ENCODE peak calls at places on chromosomes 13 and 19, in eight cellular contexts. One of them, this sample, is unnamed.

GRCh38 chr13:40401911-40402776 is 264.3 kb downstream of the FOXO1 start:
- DNase-seq in endothelial cell of umbilical vein: peak
- DNase-seq in stomach: peak
- DNase-seq in testis: peak
- DNase-seq in ovary: peak
- DNase-seq in A549: peak
- DNase-seq in gastrocnemius medialis: peak
- DNase-seq in uterus: peak
- DNase-seq in this sample: peak

GRCh38 chr13:67225252-67226159 is 4.6 kb downstream of the PCDH9 start:
- DNase-seq in endothelial cell of umbilical vein: no peak
- DNase-seq in stomach: no peak
- DNase-seq in testis: no peak
- DNase-seq in ovary: no peak
- DNase-seq in A549: no peak
- DNase-seq in gastrocnemius medialis: no peak
- DNase-seq in uterus: no peak
- DNase-seq in this sample: no peak

GRCh38 chr13:97306646-97307045 is 84.5 kb downstream of the MBNL2 start:
- DNase-seq in endothelial cell of umbilical vein: no peak
- DNase-seq in stomach: no peak
- DNase-seq in testis: no peak
- DNase-seq in ovary: no peak
- DNase-seq in A549: no peak
- DNase-seq in gastrocnemius medialis: no peak
- DNase-seq in uterus: no peak
- DNase-seq in this sample: no peak

GRCh38 chr13:110301606-110302131 is 5.3 kb downstream of the COL4A1 start:
- DNase-seq in endothelial cell of umbilical vein: no peak
- DNase-seq in stomach: no peak
- DNase-seq in testis: no peak
- DNase-seq in ovary: no peak
- DNase-seq in A549: no peak
- DNase-seq in gastrocnemius medialis: no peak
- DNase-seq in uterus: peak
- DNase-seq in this sample: no peak

GRCh38 chr13:84574851-84575250 is 692.6 kb upstream of the SLITRK1 start:
- DNase-seq in endothelial cell of umbilical vein: no peak
- DNase-seq in stomach: no peak
- DNase-seq in testis: no peak
- DNase-seq in ovary: no peak
- DNase-seq in A549: no peak
- DNase-seq in gastrocnemius medialis: no peak
- DNase-seq in uterus: no peak
- DNase-seq in this sample: no peak

GRCh38 chr13:37833411-37833810 is 36.2 kb downstream of the TRPC4 start:
- DNase-seq in endothelial cell of umbilical vein: no peak
- DNase-seq in stomach: no peak
- DNase-seq in testis: no peak
- DNase-seq in ovary: no peak
- DNase-seq in A549: no peak
- DNase-seq in gastrocnemius medialis: no peak
- DNase-seq in uterus: no peak
- DNase-seq in this sample: no peak

GRCh38 chr19:21396121-21396520 is 812 bp upstream of the ZNF493 start:
- DNase-seq in endothelial cell of umbilical vein: no peak
- DNase-seq in stomach: no peak
- DNase-seq in testis: no peak
- DNase-seq in ovary: no peak
- DNase-seq in A549: no peak
- DNase-seq in gastrocnemius medialis: no peak
- DNase-seq in uterus: no peak
- DNase-seq in this sample: no peak

GRCh38 chr13:36912369-36912768 is 7.7 kb downstream of the SMAD9 start:
- DNase-seq in endothelial cell of umbilical vein: no peak
- DNase-seq in stomach: no peak
- DNase-seq in testis: no peak
- DNase-seq in ovary: no peak
- DNase-seq in A549: no peak
- DNase-seq in gastrocnemius medialis: no peak
- DNase-seq in uterus: no peak
- DNase-seq in this sample: no peak

GRCh38 chr19:55697069-55697440 is 22.0 kb downstream of the EPN1 start:
- DNase-seq in endothelial cell of umbilical vein: no peak
- DNase-seq in stomach: no peak
- DNase-seq in testis: no peak
- DNase-seq in ovary: no peak
- DNase-seq in A549: no peak
- DNase-seq in gastrocnemius medialis: no peak
- DNase-seq in uterus: no peak
- DNase-seq in this sample: no peak

GRCh38 chr19:40525234-40526051 is 51.2 kb upstream of the SHKBP1 start:
- DNase-seq in endothelial cell of umbilical vein: no peak
- DNase-seq in stomach: no peak
- DNase-seq in testis: no peak
- DNase-seq in ovary: no peak
- DNase-seq in A549: no peak
- DNase-seq in gastrocnemius medialis: no peak
- DNase-seq in uterus: no peak
- DNase-seq in this sample: no peak

GRCh38 chr13:106096661-106097092 is 438.8 kb downstream of the EFNB2 start:
- DNase-seq in endothelial cell of umbilical vein: peak
- DNase-seq in stomach: no peak
- DNase-seq in testis: no peak
- DNase-seq in ovary: no peak
- DNase-seq in A549: peak
- DNase-seq in gastrocnemius medialis: no peak
- DNase-seq in uterus: no peak
- DNase-seq in this sample: no peak

DNA sequence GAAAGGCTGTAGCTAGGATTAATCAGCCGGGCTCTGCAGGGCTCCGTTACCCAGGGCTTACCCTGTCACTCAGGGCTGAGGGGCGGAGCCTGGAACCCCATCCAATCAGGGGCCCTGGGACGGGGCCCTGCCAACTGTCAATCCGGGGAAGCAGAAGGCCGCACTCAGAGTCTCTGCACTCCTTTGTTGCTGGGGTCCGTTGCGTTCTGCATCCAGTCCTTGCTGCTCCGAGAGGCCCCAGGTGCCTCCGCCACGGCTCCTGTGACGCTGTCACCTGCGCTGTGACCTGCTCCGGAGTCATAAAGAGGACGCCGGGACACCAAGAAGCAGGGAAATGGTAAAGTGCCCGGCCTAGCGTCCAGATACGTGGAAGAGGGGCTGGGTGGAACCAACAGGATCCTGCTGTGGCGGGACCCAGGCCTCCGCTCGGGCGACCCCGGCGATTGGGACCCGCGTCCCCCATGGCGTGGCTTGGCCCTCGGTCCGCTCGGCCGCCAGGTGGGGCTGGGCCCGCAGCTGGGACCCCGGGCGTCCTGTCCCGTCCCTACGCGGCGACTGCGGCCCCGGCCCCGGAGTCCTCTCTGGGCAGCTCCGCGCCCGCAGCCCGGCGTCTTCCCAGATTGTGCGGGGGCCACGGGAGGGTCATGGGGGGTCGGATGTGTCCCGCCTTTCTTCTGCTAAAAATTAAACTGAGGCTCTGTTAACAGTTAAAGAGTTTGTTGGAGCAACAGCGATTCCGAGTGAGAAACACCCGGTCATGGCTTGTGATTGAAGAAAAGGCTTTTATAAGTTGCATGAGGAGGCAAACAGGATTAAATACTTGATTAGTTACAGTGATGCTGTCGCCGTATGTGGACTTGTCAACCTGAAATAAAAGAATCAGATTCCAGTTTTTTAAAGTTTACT is at the start of gene ZNF491:
- DNase-seq in endothelial cell of umbilical vein: peak
- DNase-seq in stomach: peak
- DNase-seq in testis: peak
- DNase-seq in ovary: peak
- DNase-seq in A549: no peak
- DNase-seq in gastrocnemius medialis: peak
- DNase-seq in uterus: peak
- DNase-seq in this sample: peak
- TF ChIP-seq POLR2A in endothelial cell of umbilical vein: peak
- TF ChIP-seq POLR2A in stomach: no peak
- TF ChIP-seq POLR2A in testis: no peak
- TF ChIP-seq POLR2A in ovary: no peak
- TF ChIP-seq POLR2A in A549: no peak
- TF ChIP-seq POLR2A in gastrocnemius medialis: peak
- TF ChIP-seq POLR2A in uterus: peak
- TF ChIP-seq POLR2A in this sample: peak

GRCh38 chr19:10252707-10253106 is 693 bp downstream of the MRPL4 start:
- DNase-seq in endothelial cell of umbilical vein: no peak
- DNase-seq in stomach: no peak
- DNase-seq in testis: no peak
- DNase-seq in ovary: no peak
- DNase-seq in A549: no peak
- DNase-seq in gastrocnemius medialis: no peak
- DNase-seq in uterus: no peak
- DNase-seq in this sample: no peak

GRCh38 chr19:10254244-10254643 is 2.2 kb downstream of the MRPL4 start:
- DNase-seq in endothelial cell of umbilical vein: no peak
- DNase-seq in stomach: no peak
- DNase-seq in testis: no peak
- DNase-seq in ovary: no peak
- DNase-seq in A549: no peak
- DNase-seq in gastrocnemius medialis: no peak
- DNase-seq in uterus: no peak
- DNase-seq in this sample: no peak

GRCh38 chr19:10255358-10255757 is 3.3 kb downstream of the MRPL4 start:
- DNase-seq in endothelial cell of umbilical vein: no peak
- DNase-seq in stomach: no peak
- DNase-seq in testis: no peak
- DNase-seq in ovary: no peak
- DNase-seq in A549: no peak
- DNase-seq in gastrocnemius medialis: no peak
- DNase-seq in uterus: no peak
- DNase-seq in this sample: no peak

GRCh38 chr19:10256551-10256950 is 4.5 kb downstream of the MRPL4 start:
- DNase-seq in endothelial cell of umbilical vein: no peak
- DNase-seq in stomach: no peak
- DNase-seq in testis: no peak
- DNase-seq in ovary: no peak
- DNase-seq in A549: no peak
- DNase-seq in gastrocnemius medialis: no peak
- DNase-seq in uterus: no peak
- DNase-seq in this sample: no peak

DNA sequence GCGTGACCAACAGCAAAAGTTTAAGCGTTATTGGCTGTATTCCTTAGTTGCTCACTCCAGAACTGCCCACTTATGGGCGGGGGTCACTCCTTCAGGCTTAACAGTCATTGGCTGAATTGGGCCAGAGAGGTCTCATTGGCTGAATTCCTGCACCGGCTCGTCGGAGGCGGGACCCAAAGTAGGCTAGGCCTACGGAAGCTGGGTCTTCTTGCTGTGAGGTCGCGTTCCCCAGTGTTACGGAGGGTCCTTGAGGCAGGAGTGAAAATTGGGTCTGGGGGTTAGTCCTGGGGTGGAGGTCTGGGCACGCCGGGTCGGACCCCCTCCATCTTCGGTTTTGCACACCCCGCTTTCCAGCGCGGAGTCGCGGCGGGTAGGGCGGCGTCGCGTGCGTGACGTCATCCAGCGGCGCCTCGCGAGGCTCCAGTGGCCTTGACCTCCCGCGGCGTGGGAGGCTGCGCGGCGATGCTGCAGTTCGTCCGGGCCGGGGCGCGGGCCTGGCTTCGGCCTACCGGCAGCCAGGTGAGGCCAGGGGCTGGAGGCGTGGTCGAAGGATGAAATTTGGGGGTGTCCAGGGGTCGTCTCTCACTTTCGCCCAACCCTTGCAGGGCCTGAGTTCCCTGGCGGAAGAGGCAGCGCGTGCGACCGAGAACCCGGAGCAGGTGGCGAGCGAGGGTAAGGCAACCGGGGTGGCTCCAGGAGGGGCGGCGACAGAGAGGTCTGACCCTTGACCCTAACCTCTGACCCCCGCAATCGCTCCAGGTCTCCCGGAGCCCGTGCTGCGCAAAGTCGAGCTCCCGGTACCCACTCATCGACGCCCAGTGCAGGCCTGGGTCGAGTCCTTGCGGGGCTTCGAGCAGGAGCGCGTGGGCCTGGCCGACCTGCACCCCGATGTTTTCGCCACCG is at the start of gene MRPL4:
- DNase-seq in endothelial cell of umbilical vein: peak
- DNase-seq in stomach: peak
- DNase-seq in testis: peak
- DNase-seq in ovary: peak
- DNase-seq in A549: peak
- DNase-seq in gastrocnemius medialis: peak
- DNase-seq in uterus: peak
- DNase-seq in this sample: peak
- TF ChIP-seq POLR2A in endothelial cell of umbilical vein: peak
- TF ChIP-seq POLR2A in stomach: no peak
- TF ChIP-seq POLR2A in testis: no peak
- TF ChIP-seq POLR2A in ovary: no peak
- TF ChIP-seq POLR2A in A549: peak
- TF ChIP-seq POLR2A in gastrocnemius medialis: peak
- TF ChIP-seq POLR2A in uterus: no peak
- TF ChIP-seq POLR2A in this sample: peak

DNA sequence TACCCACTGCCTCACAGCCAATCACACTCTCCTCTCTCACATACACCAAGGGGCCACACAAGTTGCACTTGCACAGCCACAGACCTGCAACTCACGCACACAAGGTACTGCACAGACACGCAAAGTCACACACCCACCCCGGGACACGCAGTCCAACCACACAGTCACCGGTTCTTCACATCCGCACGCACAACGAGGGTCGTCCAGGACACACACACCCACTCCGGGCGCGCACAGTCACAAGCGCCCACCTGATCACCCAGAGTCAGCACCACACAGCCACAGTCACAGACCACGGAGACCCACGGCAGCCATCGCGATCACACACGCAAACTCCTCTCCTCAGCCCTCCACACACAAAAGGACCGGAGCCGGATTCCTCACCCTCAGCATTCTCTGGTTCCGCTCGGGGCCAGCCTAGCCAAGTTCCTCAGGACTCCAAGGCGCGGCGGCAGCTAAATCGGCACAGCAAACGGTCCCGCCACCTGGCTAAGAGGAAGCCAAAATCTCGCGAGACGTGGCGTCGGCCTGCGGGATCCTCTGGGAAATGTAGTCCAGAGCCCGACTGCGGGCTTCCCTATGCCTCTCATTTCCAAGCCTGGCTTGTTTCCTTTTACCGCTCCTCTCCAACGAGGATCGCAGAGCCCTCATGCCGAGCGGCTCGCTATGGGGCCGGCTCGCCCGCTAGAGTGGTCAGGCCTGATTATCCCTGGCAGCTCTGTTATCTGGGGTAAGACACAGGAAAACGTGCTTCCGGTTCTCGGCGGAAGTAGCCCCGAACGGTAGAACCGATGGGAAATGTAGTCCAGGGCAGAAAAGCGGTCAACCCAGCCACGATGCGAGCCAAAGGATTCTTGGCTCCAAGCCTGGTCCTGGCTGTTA is at the start of gene ZNF850:
- DNase-seq in endothelial cell of umbilical vein: peak
- DNase-seq in stomach: peak
- DNase-seq in testis: peak
- DNase-seq in ovary: peak
- DNase-seq in A549: peak
- DNase-seq in gastrocnemius medialis: peak
- DNase-seq in uterus: peak
- DNase-seq in this sample: peak
- TF ChIP-seq POLR2A in endothelial cell of umbilical vein: no peak
- TF ChIP-seq POLR2A in stomach: no peak
- TF ChIP-seq POLR2A in testis: no peak
- TF ChIP-seq POLR2A in ovary: no peak
- TF ChIP-seq POLR2A in A549: peak
- TF ChIP-seq POLR2A in gastrocnemius medialis: peak
- TF ChIP-seq POLR2A in uterus: no peak
- TF ChIP-seq POLR2A in this sample: peak

GRCh38 chr19:52336117-52336811 is at the start of gene ZNF610:
- DNase-seq in endothelial cell of umbilical vein: peak
- DNase-seq in stomach: peak
- DNase-seq in testis: peak
- DNase-seq in ovary: peak
- DNase-seq in A549: no peak
- DNase-seq in gastrocnemius medialis: peak
- DNase-seq in uterus: peak
- DNase-seq in this sample: peak
- TF ChIP-seq POLR2A in endothelial cell of umbilical vein: peak
- TF ChIP-seq POLR2A in stomach: no peak
- TF ChIP-seq POLR2A in testis: no peak
- TF ChIP-seq POLR2A in ovary: peak
- TF ChIP-seq POLR2A in A549: no peak
- TF ChIP-seq POLR2A in gastrocnemius medialis: no peak
- TF ChIP-seq POLR2A in uterus: peak
- TF ChIP-seq POLR2A in this sample: no peak